ENCODE peak calls at places on chromosome 15, in ten cellular contexts. S, L, Z, I, P, A, M, E, D and Q are unnamed samples.

GRCh38 chr15:79682285-79682684 is 214.5 kb downstream of the MTHFS start:
- DNase-seq in E (no peak), I (peak; percentile 88), Z (peak; percentile 67), M (no peak), A (no peak), P (no peak), L (no peak), S (peak; percentile 91), D (no peak), Q (peak; percentile 74)

GRCh38 chr15:80777137-80777536 is 2.0 kb upstream of the CEMIP start:
- DNase-seq in D (no peak), L (no peak), E (no peak), M (no peak), A (no peak), P (peak; percentile 65), I (peak; percentile 99), Z (peak; percentile 75), S (peak; percentile 91), Q (peak; percentile 58)

GRCh38 chr15:69398541-69398940 is 15.6 kb upstream of the KIF23 start:
- DNase-seq in A (no peak), I (no peak), L (no peak), E (no peak), D (no peak), P (no peak), M (no peak), Z (peak; percentile 33), S (peak; percentile 41), Q (peak; percentile 66)

GRCh38 chr15:31803388-31803884 is 226.9 kb upstream of the CHRNA7 start:
- DNase-seq in D (no peak), I (no peak), A (peak; percentile 3), L (no peak), Z (no peak), P (no peak), E (no peak), M (no peak), S (no peak), Q (no peak)

GRCh38 chr15:51759557-51760070 is 8.2 kb downstream of the TMOD2 start:
- DNase-seq in D (peak; percentile 50), A (no peak), L (no peak), S (peak; percentile 97), I (peak; percentile 97), E (no peak), P (peak; percentile 70), Z (peak; percentile 97), M (no peak), Q (peak; percentile 94)

GRCh38 chr15:28191832-28192231 is 92.7 kb upstream of the OCA2 start:
- DNase-seq in E (peak; percentile 49), D (no peak), P (peak; percentile 34), S (peak; percentile 44), L (no peak), A (no peak), M (no peak), Z (peak; percentile 84), I (peak; percentile 25), Q (peak; percentile 68)

GRCh38 chr15:48722764-48723661 is 77.5 kb upstream of the FBN1 start:
- DNase-seq in P (no peak), M (no peak), Z (peak; percentile 78), E (peak; percentile 89), S (peak; percentile 95), I (peak; percentile 81), D (peak; percentile 41), L (no peak), A (peak; percentile 62), Q (peak; percentile 94)

GRCh38 chr15:91853501-91853967 is at the start of gene SLCO3A1:
- DNase-seq in L (peak; percentile 78), E (no peak), P (peak; percentile 78), A (no peak), I (peak; percentile 45), S (peak; percentile 30), D (peak; percentile 12), M (peak; percentile 96), Z (peak; percentile 47), Q (peak; percentile 24)

GRCh38 chr15:48865387-48866079 is 12.4 kb upstream of the EID1 start:
- DNase-seq in S (peak; percentile 75), L (no peak), Z (peak; percentile 63), D (no peak), P (no peak), I (peak; percentile 88), A (no peak), M (no peak), E (no peak), Q (peak; percentile 48)

GRCh38 chr15:55356985-55357585 is 38.1 kb downstream of the PIGB start:
- DNase-seq in S (no peak), L (no peak), I (no peak), M (no peak), A (no peak), E (no peak), D (no peak), P (no peak), Z (no peak), Q (no peak)

GRCh38 chr15:55357774-55358173 is 38.8 kb downstream of the PIGB start:
- DNase-seq in P (no peak), Z (peak; percentile 65), E (no peak), M (no peak), D (no peak), A (no peak), I (peak; percentile 47), L (no peak), S (peak; percentile 78), Q (peak; percentile 32)

GRCh38 chr15:55360256-55360655 is 41.2 kb downstream of the PIGB start:
- DNase-seq in L (no peak), A (no peak), M (no peak), P (no peak), I (no peak), Z (no peak), S (no peak), D (no peak), E (no peak), Q (no peak)

GRCh38 chr15:55361048-55361447 is 42.0 kb downstream of the PIGB start:
- DNase-seq in E (no peak), Z (no peak), L (no peak), I (no peak), D (no peak), P (no peak), A (no peak), M (no peak), S (no peak), Q (no peak)

GRCh38 chr15:55358471-55358870 is 39.4 kb downstream of the PIGB start:
- DNase-seq in P (no peak), E (no peak), Z (no peak), S (no peak), I (no peak), D (no peak), A (no peak), M (no peak), L (no peak), Q (no peak)
- TF ChIP-seq CTCF in P (no peak), E (no peak), Z (no peak), S (no peak), I (no peak), D (no peak), A (no peak), M (no peak), L (no peak), Q (no peak)

GRCh38 chr15:35519536-35520149 is 26.3 kb downstream of the DPH6 start:
- DNase-seq in E (no peak), P (no peak), D (peak; percentile 61), L (peak; percentile 55), A (peak; percentile 28), M (no peak), Z (peak; percentile 75), I (peak; percentile 81), S (peak; percentile 70), Q (peak; percentile 44)

DNA sequence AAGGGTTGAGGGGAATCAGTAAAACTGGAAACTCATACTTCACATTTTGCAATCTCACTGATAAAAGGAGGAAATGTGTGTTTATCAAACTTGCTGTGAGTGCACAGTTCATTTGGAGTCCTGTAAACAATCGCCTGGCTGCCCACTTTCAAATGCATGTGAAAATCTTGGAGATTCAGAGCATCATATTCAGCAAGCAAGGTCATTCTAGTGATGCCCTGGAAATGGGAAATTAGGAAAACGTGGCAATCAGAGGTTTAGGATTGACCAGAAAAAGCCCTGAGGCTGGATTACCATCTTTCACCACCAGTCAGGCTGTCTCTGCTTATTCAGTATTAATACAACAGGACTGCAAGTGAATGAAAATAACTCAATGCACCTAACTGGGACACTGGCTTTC is 23.9 kb downstream of the DPH6 start:
- DNase-seq in M (no peak), L (no peak), E (no peak), D (no peak), S (peak; percentile 12), Z (peak; percentile 33), A (no peak), I (peak; percentile 11), P (no peak), Q (peak; percentile 22)
- TF ChIP-seq CTCF in M (no peak), L (no peak), E (no peak), D (no peak), S (no peak), Z (no peak), A (no peak), I (peak; percentile 9), P (no peak), Q (peak; percentile 37)

DNA sequence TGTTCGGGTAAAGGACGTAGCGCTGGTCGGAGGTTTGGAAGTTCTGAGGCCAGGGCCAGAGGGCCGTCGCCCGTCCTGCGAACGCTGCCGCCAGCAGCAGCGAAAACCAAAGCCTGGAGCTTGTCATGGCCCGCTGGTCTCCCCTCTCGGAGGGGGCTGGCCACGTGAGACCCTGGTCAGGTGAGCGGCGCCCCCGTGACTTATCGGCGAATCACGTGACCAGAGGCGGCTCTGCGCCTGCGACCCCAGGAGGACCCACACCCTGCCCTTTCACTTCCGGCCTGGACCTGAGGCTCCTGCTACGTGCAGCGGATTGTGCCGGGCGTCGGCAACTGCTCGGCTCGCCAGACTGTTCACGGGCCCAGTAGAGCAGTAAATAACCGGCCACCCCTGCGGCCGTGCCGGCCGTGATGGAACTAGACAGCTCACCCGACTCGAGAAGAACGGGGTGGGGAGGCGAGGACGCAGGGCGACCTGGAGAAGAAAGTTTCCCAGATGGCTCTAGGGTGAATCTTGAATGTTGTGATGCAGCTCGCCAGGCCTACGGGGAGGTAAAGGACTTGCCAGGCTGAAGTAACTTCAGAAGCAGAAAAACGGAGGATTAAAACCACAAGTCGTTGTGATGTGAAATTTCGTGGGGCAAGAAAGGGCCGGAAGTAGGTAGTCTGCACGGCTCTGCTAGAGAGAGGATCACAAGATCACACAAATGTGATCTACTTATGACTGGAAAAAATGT is at the start of gene HEXA:
- DNase-seq in S (peak; percentile 90), E (no peak), Z (peak; percentile 97), D (peak; percentile 96), M (peak; percentile 94), P (peak; percentile 96), I (peak; percentile 91), L (peak; percentile 98), A (peak; percentile 81), Q (peak; percentile 87)
- TF ChIP-seq CTCF in S (no peak), E (no peak), Z (no peak), D (no peak), M (no peak), P (peak; percentile 28), I (no peak), L (no peak), A (no peak), Q (no peak)

DNA sequence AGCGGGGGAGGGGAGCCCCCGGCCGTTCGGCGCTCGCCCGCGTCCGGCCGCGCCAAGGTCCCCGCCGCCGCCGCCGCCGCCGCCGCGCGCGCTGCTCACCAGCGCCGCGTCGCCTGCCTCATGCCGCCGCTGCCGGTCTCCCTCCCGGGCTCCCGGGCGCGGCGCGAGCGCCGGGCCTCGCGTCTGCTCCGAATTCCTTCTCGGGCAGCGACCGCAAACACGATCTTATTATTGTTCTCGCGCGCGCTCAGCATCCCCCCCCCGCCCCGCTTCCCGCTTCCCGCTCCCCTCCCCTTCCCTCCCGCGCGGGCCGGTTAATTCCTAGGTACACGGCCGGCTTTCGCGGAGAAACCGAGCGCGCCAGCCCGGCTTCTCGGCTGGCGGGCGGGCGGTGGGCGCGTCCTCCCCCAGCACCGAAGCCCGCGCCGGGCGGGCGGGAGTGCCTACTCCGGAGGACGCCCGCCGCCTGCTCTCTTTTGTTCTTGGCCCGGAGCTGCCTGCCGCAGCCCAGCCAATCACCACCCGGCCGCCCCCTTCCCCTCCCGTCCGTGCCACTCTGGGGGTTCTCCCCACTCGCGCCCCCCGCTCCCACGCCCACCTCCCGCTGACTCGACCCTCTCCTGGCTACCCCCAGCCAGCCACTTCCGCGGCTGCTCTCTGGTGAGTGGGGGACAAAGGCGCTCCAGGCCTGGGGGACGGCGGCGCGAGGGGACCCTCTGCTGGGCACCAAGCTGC is at the start of gene HDGFL3:
- DNase-seq in Z (peak; percentile 65), D (peak; percentile 60), M (peak; percentile 85), P (peak; percentile 59), I (peak; percentile 42), S (peak; percentile 38), L (peak; percentile 72), E (no peak), A (no peak), Q (peak; percentile 25)
- TF ChIP-seq CTCF in Z (no peak), D (peak; percentile 41), M (no peak), P (no peak), I (no peak), S (no peak), L (peak; percentile 57), E (no peak), A (no peak), Q (peak; percentile 24)